ENCODE peak calls at places on chromosomes 6 and 20, in four cellular contexts. P is IMR-90, D is transverse colon, A is spleen. K is an unnamed sample.

GRCh38 chr6:104630522-104630921 is 229.2 kb downstream of the HACE1 start:
- DNase-seq in P (no peak), D (no peak), A (no peak), K (no peak)

GRCh38 chr20:38658879-38659612 is 57.4 kb downstream of the ARHGAP40 start:
- DNase-seq in P (no peak), D (no peak), A (no peak), K (no peak)

GRCh38 chr20:55172310-55173002 is 697.1 kb downstream of the DOK5 start:
- DNase-seq in P (no peak), D (no peak), A (no peak), K (no peak)

GRCh38 chr6:121482004-121482693 is 46.7 kb downstream of the GJA1 start:
- DNase-seq in P (peak; percentile 87), D (no peak), A (no peak), K (no peak)

GRCh38 chr20:57573893-57574292 is 13.0 kb downstream of the PCK1 start:
- DNase-seq in P (no peak), D (no peak), A (peak; percentile 14), K (no peak)

GRCh38 chr20:32249030-32249738 is 28.3 kb upstream of the KIF3B start:
- DNase-seq in P (no peak), D (no peak), A (peak; percentile 2), K (no peak)

GRCh38 chr20:16283978-16284377 is 289.3 kb downstream of the KIF16B start:
- DNase-seq in P (no peak), D (no peak), A (no peak), K (no peak)

GRCh38 chr6:81450180-81450579 is 302.3 kb downstream of the TENT5A start:
- DNase-seq in P (peak; percentile 67), D (peak; percentile 24), A (no peak), K (no peak)

GRCh38 chr20:46215913-46216707 is 92.2 kb downstream of the CDH22 start:
- DNase-seq in P (peak; percentile 28), D (no peak), A (no peak), K (no peak)

GRCh38 chr6:70375882-70376281 is 37.4 kb upstream of the FAM135A start:
- DNase-seq in P (no peak), D (no peak), A (no peak), K (no peak)

GRCh38 chr20:56414842-56415765 is 3.0 kb downstream of the CASS4 start:
- DNase-seq in P (peak; percentile 97), D (no peak), A (no peak), K (no peak)

GRCh38 chr6:169490830-169491229 is 211.0 kb downstream of the WDR27 start:
- DNase-seq in P (peak; percentile 48), D (no peak), A (no peak), K (no peak)

GRCh38 chr6:147560670-147561069 is 52.2 kb downstream of the SAMD5 start:
- DNase-seq in P (no peak), D (no peak), A (no peak), K (no peak)

GRCh38 chr20:62365814-62366369 is 1.2 kb downstream of the LAMA5 start:
- DNase-seq in P (no peak), D (peak; percentile 28), A (no peak), K (peak; percentile 78)

GRCh38 chr20:50256577-50256976 is 65.9 kb downstream of the CEBPB start:
- DNase-seq in P (peak; percentile 24), D (no peak), A (no peak), K (no peak)

DNA sequence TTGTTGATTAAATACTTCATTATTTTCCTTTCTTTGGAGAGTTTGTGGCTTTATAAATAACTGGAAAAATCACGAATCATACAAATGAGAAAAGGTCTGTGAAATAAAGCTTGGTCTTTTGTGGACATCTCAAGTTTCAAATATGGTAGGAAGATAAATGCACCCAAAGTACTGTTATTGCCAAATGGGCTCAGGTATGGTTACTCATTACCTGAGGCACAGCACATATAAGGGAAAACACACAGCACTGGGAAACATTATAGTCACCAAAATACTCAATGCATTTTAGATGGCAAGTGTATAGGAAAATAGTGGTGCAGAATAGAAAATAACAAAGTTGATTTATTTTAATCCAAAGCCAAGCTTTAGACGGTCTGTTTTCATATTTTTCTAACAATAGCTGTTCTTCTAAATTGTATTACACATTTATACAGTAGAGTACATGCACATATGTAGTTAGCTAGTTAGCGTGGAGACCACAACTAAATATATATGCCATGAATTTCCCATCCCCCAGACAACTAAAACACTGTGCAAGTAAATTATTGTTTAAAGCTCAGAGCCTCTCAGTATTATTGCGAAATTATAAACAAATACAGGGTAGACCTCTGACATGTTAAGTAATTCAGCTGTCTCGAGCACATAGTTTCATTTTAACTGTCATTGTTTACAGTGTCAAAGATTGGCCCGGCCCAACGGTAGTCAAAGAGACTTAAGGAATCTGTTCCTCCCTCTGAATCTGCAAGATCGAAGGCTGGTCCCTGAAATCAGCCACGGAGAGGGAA is 335.9 kb downstream of the SYNE1 start:
- DNase-seq in P (peak; percentile 64), D (no peak), A (no peak), K (no peak)
- H3K4me1 ChIP-seq in P (peaks cover 5% of the 10 kb centered on the region), D (no peaks in the 10 kb centered on the region), A (peaks cover 19% of the 10 kb centered on the region), K (peaks cover 31% of the 10 kb centered on the region)

GRCh38 chr6:133820208-133820607 is 68.7 kb upstream of the TCF21 start:
- DNase-seq in P (no peak), D (no peak), A (no peak), K (no peak)
- H3K4me3 ChIP-seq in P (no peak overlapping the region), D (no peak overlapping the region), A (no peak overlapping the region), K (no peak overlapping the region)

GRCh38 chr6:55869731-55870130 is 5.7 kb downstream of the BMP5 start:
- DNase-seq in P (no peak), D (no peak), A (no peak), K (no peak)
- H3K27ac ChIP-seq in P (no peak overlapping the region), D (no peak overlapping the region), A (no peak overlapping the region), K (peak overlapping the region; percentile 31)

DNA sequence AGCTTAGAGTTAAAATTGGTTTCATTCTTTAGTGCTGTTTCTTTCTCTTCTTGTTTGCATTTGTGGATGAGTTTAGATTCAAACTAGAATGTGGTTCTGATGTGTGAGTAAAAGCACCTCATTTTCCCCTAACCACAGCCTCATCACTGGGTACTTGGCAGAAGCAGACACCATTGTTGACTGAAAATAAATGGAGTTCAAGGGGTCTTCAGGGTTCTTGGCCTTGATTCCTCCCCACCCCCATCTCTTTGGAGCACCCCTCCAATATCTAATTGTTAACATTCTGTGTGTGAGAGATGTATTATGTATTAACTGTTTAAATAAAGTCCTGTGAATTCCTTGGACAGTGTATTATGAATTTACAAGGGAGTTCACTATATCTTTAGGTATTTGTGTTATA is 59.6 kb downstream of the JARID2 start:
- DNase-seq in P (no peak), D (no peak), A (no peak), K (no peak)
- H3K4me1 ChIP-seq in P (peaks cover 22% of the 10 kb centered on the region), D (peaks cover 31% of the 10 kb centered on the region), A (peaks cover 39% of the 10 kb centered on the region), K (peaks cover 25% of the 10 kb centered on the region)